ENCODE peak calls at places on chromosomes 16 and 17, in eight cellular contexts. V is PC-3; E is ascending aorta; R is pancreas; I is IMR-90; X is HAP-1; G is endothelial cell of umbilical vein; F is CD8-positive, alpha-beta T cell. C is an unnamed sample.

GRCh38 chr16:86521236-86522197 is 11.2 kb downstream of the FOXF1 start:
- DNase-seq in E (no peak), F (no peak), G (no peak), X (no peak), R (no peak), I (no peak), V (no peak), C (no peak)

GRCh38 chr17:13437966-13438779 is 163.6 kb downstream of the HS3ST3A1 start:
- DNase-seq in G (no peak), X (no peak), E (no peak), V (peak; percentile 57), R (no peak), F (no peak), I (no peak), C (no peak)

GRCh38 chr16:22030087-22030812 is 22.3 kb downstream of the MOSMO start:
- DNase-seq in E (no peak), R (no peak), I (no peak), X (no peak), G (no peak), F (no peak), V (no peak), C (no peak)

GRCh38 chr17:11506635-11507034 is 91.6 kb upstream of the DNAH9 start:
- DNase-seq in I (no peak), G (no peak), X (no peak), R (peak; percentile 3), F (no peak), E (no peak), V (peak; percentile 2), C (no peak)

GRCh38 chr16:54062361-54063346 is 223.9 kb downstream of the IRX3 start:
- DNase-seq in R (no peak), I (no peak), E (no peak), F (no peak), X (no peak), V (no peak), G (no peak), C (no peak)

GRCh38 chr17:17781591-17782424 is 55.0 kb downstream of the SREBF1 start:
- DNase-seq in E (peak; percentile 85), V (peak; percentile 45), I (peak; percentile 52), F (no peak), R (peak; percentile 78), X (peak; percentile 18), G (peak; percentile 20), C (no peak)

GRCh38 chr16:49352923-49353322 is 20.7 kb upstream of the C16orf78 start:
- DNase-seq in I (no peak), F (no peak), R (no peak), X (peak; percentile 18), E (no peak), V (peak; percentile 4), G (no peak), C (no peak)

GRCh38 chr16:57540387-57540786 is 2.1 kb upstream of the ADGRG5 start:
- DNase-seq in R (no peak), V (no peak), F (no peak), X (no peak), E (no peak), G (no peak), I (no peak), C (no peak)

GRCh38 chr16:85568519-85568918 is 44.6 kb upstream of the GSE1 start:
- DNase-seq in E (no peak), G (no peak), X (no peak), F (no peak), I (no peak), V (no peak), R (no peak), C (no peak)

GRCh38 chr16:86722970-86723369 is 144.6 kb downstream of the FOXL1 start:
- DNase-seq in X (no peak), I (peak; percentile 50), V (no peak), E (no peak), R (no peak), F (no peak), G (no peak), C (no peak)

GRCh38 chr16:1124795-1125194 is 28.1 kb upstream of the CACNA1H start:
- DNase-seq in X (no peak), G (no peak), R (no peak), E (no peak), I (no peak), F (no peak), V (no peak), C (no peak)

GRCh38 chr16:13708361-13708760 is 211.6 kb upstream of the ERCC4 start:
- DNase-seq in F (no peak), E (no peak), V (no peak), R (no peak), G (no peak), I (no peak), X (no peak), C (no peak)

GRCh38 chr17:47733047-47733413 is at the start of gene TBX21:
- DNase-seq in V (no peak), F (peak; percentile 84), G (peak; percentile 25), E (peak; percentile 75), I (no peak), R (peak; percentile 48), X (peak; percentile 74), C (peak; percentile 74)

GRCh38 chr16:81224836-81225235 is 13.7 kb upstream of the BCO1 start:
- DNase-seq in V (no peak), E (no peak), F (no peak), R (no peak), G (no peak), I (no peak), X (no peak), C (no peak)

GRCh38 chr17:77161953-77162352 is 21.2 kb downstream of the SEC14L1 start:
- DNase-seq in X (no peak), E (no peak), V (no peak), R (no peak), F (no peak), G (no peak), I (no peak), C (no peak)
- H3K4me1 ChIP-seq in X (peaks cover 44% of the 10 kb centered on the region), E (peaks cover 27% of the 10 kb centered on the region), V (peaks cover 6% of the 10 kb centered on the region), R (peaks cover 27% of the 10 kb centered on the region), F (peaks cover 18% of the 10 kb centered on the region), G (peaks cover 76% of the 10 kb centered on the region), I (peaks cover 17% of the 10 kb centered on the region), C (peaks cover 9% of the 10 kb centered on the region)

GRCh38 chr17:4101127-4101798 is 41.6 kb downstream of the ZZEF1 start:
- DNase-seq in F (no peak), I (peak; percentile 40), G (peak; percentile 91), V (no peak), R (no peak), X (no peak), E (no peak), C (no peak)
- H3K4me1 ChIP-seq in F (no peaks in the 10 kb centered on the region), I (peaks cover 2% of the 10 kb centered on the region), G (peaks cover 45% of the 10 kb centered on the region), V (no peaks in the 10 kb centered on the region), R (no peaks in the 10 kb centered on the region), X (no peaks in the 10 kb centered on the region), E (peaks cover 7% of the 10 kb centered on the region), C (no peaks in the 10 kb centered on the region)

DNA sequence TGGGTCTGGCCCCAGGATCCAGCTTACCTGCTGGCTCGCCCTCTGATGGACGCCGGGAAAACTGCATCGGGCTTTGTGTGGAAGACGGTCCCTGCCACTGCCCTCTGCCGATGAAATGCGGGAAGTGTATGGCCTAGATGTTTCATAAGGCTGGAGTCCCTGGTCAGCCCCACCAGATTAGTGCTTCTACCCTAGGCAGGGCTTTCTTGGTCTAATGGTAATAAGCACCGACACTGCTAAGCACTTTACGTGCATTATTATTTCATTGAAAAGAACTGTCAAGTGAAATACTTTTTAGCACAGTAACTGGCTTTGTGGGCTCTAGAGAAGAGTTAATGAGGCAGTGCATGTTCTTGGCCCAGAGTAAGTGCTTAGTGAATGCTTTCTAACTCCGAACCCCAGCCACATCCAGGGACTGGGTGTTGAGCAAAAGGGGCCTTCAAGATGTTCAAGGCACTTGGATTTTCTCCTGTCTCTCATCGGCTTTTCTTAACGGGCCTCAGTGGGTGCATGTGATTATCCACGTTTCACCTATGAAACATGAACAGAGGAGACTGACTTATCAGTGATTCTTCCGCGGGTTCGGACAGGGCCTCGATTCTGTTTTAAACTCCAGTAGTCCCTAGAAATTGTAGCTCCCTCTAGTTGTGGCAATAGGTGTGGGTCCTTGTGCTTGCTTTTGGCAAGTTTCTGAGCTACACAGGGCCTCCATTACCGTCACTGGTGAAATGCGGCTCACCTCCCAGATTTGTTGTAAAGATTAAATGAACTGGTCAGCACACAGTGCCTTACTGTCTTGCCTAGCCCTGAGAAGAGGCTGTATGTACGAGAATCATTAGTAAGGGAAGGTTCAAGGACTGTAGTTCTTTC is 6.6 kb downstream of the TRAF4 start:
- DNase-seq in X (peak; percentile 88), R (peak; percentile 87), E (peak; percentile 96), G (peak; percentile 91), I (peak; percentile 90), F (peak; percentile 69), V (peak; percentile 90), C (peak; percentile 91)
- H3K4me1 ChIP-seq in X (peaks cover 7% of the 10 kb centered on the region), R (peaks cover 38% of the 10 kb centered on the region), E (peaks cover 16% of the 10 kb centered on the region), G (peaks cover 22% of the 10 kb centered on the region), I (peaks cover 13% of the 10 kb centered on the region), F (peaks cover 15% of the 10 kb centered on the region), V (peaks cover 24% of the 10 kb centered on the region), C (peaks cover 19% of the 10 kb centered on the region)

DNA sequence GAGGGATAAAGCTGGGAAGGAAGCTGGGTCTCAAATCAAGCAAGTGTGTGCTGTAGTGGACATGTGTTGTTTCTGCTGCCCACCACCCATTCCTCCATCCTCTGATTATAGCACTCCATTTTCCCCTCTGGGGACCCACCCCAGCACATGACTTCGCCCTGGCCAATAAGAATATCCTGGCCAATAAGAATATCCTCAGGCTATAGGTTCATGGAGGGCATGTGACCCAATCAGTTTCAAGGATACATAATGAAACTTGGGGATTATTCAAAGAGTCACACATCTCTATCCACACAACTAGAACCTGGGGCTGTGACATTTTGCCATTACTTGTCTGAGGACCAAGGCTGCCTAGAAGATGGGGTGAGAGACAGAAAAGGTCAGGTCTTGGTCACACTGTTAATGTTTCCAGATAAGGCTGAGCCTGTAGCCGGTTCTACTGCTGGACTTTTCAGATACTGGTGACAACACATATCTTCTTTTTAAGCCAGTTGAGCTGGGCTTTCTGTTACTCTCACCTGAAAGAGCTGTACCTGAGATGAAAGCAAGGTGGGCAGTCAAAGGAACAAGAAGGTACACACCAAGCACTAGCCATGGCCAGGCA is 33.7 kb downstream of the MYO18A start:
- DNase-seq in I (no peak), R (no peak), X (no peak), V (no peak), G (no peak), E (no peak), F (no peak), C (no peak)
- H3K4me1 ChIP-seq in I (peaks cover 16% of the 10 kb centered on the region), R (peaks cover 8% of the 10 kb centered on the region), X (peaks cover 10% of the 10 kb centered on the region), V (peaks cover 31% of the 10 kb centered on the region), G (peaks cover 16% of the 10 kb centered on the region), E (peaks cover 18% of the 10 kb centered on the region), F (peaks cover 34% of the 10 kb centered on the region), C (peaks cover 36% of the 10 kb centered on the region)

GRCh38 chr16:10255728-10256127 is 73.5 kb upstream of the GRIN2A start:
- DNase-seq in X (no peak), F (no peak), V (no peak), E (no peak), G (no peak), R (no peak), I (no peak), C (no peak)
- H3K4me1 ChIP-seq in X (no peaks in the 10 kb centered on the region), F (peaks cover 4% of the 10 kb centered on the region), V (no peaks in the 10 kb centered on the region), E (no peaks in the 10 kb centered on the region), G (no peaks in the 10 kb centered on the region), R (no peaks in the 10 kb centered on the region), I (no peaks in the 10 kb centered on the region), C (peaks cover 4% of the 10 kb centered on the region)

C was measured in CD8-positive, alpha-beta memory T cell.